ENCODE peak calls at places on chromosomes 16 and 17, in six cellular contexts. S, Y, Q, O, P and F are unnamed samples.
A peak's percentile ranks its signal among the peaks of the same experiment; 100 is the strongest.

GRCh38 chr16:63890072-63890471 is 1231.8 kb downstream of the CDH11 start:
- DNase-seq in S (peak; percentile 49), Y (peak; percentile 1), O (no peak), Q (no peak), P (no peak), F (no peak)

GRCh38 chr16:12314786-12315185 is 338.3 kb downstream of the SNX29 start:
- DNase-seq in Y (no peak), O (no peak), S (no peak), Q (no peak), P (no peak), F (no peak)

GRCh38 chr17:80850817-80851216 is 140.8 kb upstream of the CHMP6 start:
- DNase-seq in S (no peak), P (no peak), Q (no peak), Y (no peak), O (no peak), F (no peak)

GRCh38 chr17:8537734-8538133 is 92.8 kb downstream of the MYH10 start:
- DNase-seq in Y (no peak), O (no peak), P (no peak), Q (no peak), S (no peak), F (no peak)

GRCh38 chr16:29775742-29776408 is 2.2 kb upstream of the ZG16 start:
- DNase-seq in O (no peak), S (no peak), Q (no peak), P (no peak), Y (no peak), F (no peak)

GRCh38 chr17:74776044-74776962 is at the start of gene NAT9:
- DNase-seq in P (peak; percentile 99), S (peak; percentile 83), O (peak; percentile 66), Q (peak; percentile 96), Y (peak; percentile 87), F (peak; percentile 100)

GRCh38 chr17:63171428-63172205 is 205.6 kb downstream of the TANC2 start:
- DNase-seq in P (no peak), Q (no peak), S (no peak), Y (peak; percentile 39), O (no peak), F (no peak)

GRCh38 chr17:81294512-81295030 is 536 bp downstream of the SLC38A10 start:
- DNase-seq in P (peak; percentile 57), Q (no peak), O (no peak), Y (no peak), S (no peak), F (peak; percentile 17)

GRCh38 chr17:29059281-29059680 is 16.3 kb downstream of the PIPOX start:
- DNase-seq in P (no peak), Q (no peak), S (no peak), O (no peak), Y (no peak), F (no peak)

GRCh38 chr17:79629548-79630049 is 18.7 kb upstream of the RBFOX3 start:
- DNase-seq in Q (no peak), O (no peak), S (no peak), P (no peak), Y (no peak), F (no peak)

GRCh38 chr17:72697602-72698146 is 394.8 kb downstream of the SLC39A11 start:
- DNase-seq in Q (no peak), S (peak; percentile 77), P (no peak), O (no peak), Y (no peak), F (no peak)

GRCh38 chr17:38578229-38578628 is 27.5 kb downstream of the SRCIN1 start:
- DNase-seq in P (no peak), S (no peak), Q (no peak), O (no peak), Y (no peak), F (no peak)

GRCh38 chr17:42316755-42317154 is 28.5 kb downstream of the STAT5A start:
- DNase-seq in O (no peak), P (no peak), Y (no peak), S (no peak), Q (no peak), F (no peak)

GRCh38 chr17:29347831-29348281 is 42.3 kb upstream of the TAOK1 start:
- DNase-seq in Q (no peak), S (no peak), O (peak; percentile 31), Y (no peak), P (no peak), F (no peak)

GRCh38 chr16:60225541-60225940 is 1491.4 kb upstream of the GOT2 start:
- DNase-seq in Y (no peak), P (no peak), Q (no peak), O (no peak), S (no peak), F (no peak)

GRCh38 chr16:85969591-85969990 is 70.6 kb downstream of the IRF8 start:
- DNase-seq in O (no peak), Q (no peak), Y (no peak), P (no peak), S (no peak), F (no peak)

GRCh38 chr16:29825145-29826044 is 5.1 kb downstream of the MVP start:
- DNase-seq in P (peak; percentile 62), Q (no peak), Y (peak; percentile 67), S (peak; percentile 29), O (no peak), F (no peak)

GRCh38 chr16:23901178-23902131 is 65.7 kb downstream of the PRKCB start:
- DNase-seq in S (no peak), Y (no peak), Q (no peak), P (no peak), O (no peak), F (no peak)

GRCh38 chr16:83143788-83144187 is 517.0 kb downstream of the CDH13 start:
- DNase-seq in Y (no peak), O (peak; percentile 4), Q (no peak), P (no peak), S (no peak), F (no peak)

GRCh38 chr17:10605221-10605783 is 51.8 kb downstream of the MYH3 start:
- DNase-seq in O (no peak), Q (no peak), S (no peak), Y (no peak), P (no peak), F (no peak)

GRCh38 chr16:21088646-21089538 is 61.8 kb downstream of the DNAH3 start:
- DNase-seq in O (no peak), Q (no peak), S (no peak), Y (no peak), P (no peak), F (no peak)

GRCh38 chr17:49861150-49861884 is 13.4 kb upstream of the TAC4 start:
- DNase-seq in Y (no peak), O (no peak), S (peak; percentile 23), Q (peak; percentile 64), P (peak; percentile 47), F (peak; percentile 63)

GRCh38 chr17:38905375-38905774 is 20.0 kb upstream of the LASP1NB start:
- DNase-seq in Y (no peak), P (peak; percentile 24), O (no peak), Q (no peak), S (no peak), F (no peak)

GRCh38 chr17:81966343-81967243 is 5.6 kb upstream of the NOTUM start:
- DNase-seq in Q (no peak), Y (peak; percentile 30), P (peak; percentile 80), O (no peak), S (no peak), F (peak; percentile 69)

GRCh38 chr17:79943354-79944241 is 92.1 kb downstream of the TBC1D16 start:
- DNase-seq in Y (no peak), O (no peak), S (no peak), P (peak; percentile 37), Q (no peak), F (no peak)

GRCh38 chr16:47666434-47666833 is 205.3 kb downstream of the PHKB start:
- DNase-seq in Q (no peak), O (no peak), P (no peak), S (no peak), Y (no peak), F (no peak)

GRCh38 chr17:11628374-11628773 is 30.1 kb downstream of the DNAH9 start:
- DNase-seq in Y (no peak), P (no peak), O (no peak), Q (no peak), S (no peak), F (no peak)

GRCh38 chr17:31918701-31919128 is 17.2 kb upstream of the UTP6 start:
- DNase-seq in S (no peak), Q (no peak), P (no peak), Y (no peak), O (no peak), F (no peak)

GRCh38 chr17:80855196-80855967 is 136.3 kb upstream of the CHMP6 start:
- DNase-seq in Y (no peak), S (no peak), P (no peak), O (no peak), Q (no peak), F (no peak)

GRCh38 chr17:7356072-7356549 is 1.2 kb downstream of the TMEM95 start:
- DNase-seq in S (no peak), Q (peak; percentile 76), P (peak; percentile 88), Y (no peak), O (no peak), F (peak; percentile 90)